ENCODE peak calls at places on chromosomes 3 and 15, in five cellular contexts. One of them, this sample, is unnamed.

GRCh38 chr3:167876603-167877325 is 141.2 kb downstream of the SERPINI1 start:
- DNase-seq in coronary artery: no peak
- DNase-seq in GM06990: no peak
- DNase-seq in NB4: no peak
- DNase-seq in endodermal cell: no peak
- DNase-seq in this sample: no peak

GRCh38 chr15:77974098-77974414 is 103.5 kb downstream of the TBC1D2B start:
- DNase-seq in coronary artery: peak
- DNase-seq in endodermal cell: no peak
- DNase-seq in NB4: peak
- DNase-seq in GM06990: no peak
- DNase-seq in this sample: no peak

GRCh38 chr3:55202320-55202719 is 274.5 kb upstream of the LRTM1 start:
- DNase-seq in GM06990: no peak
- DNase-seq in coronary artery: no peak
- DNase-seq in endodermal cell: no peak
- DNase-seq in NB4: no peak
- DNase-seq in this sample: no peak

GRCh38 chr15:68567345-68567744 is 11.4 kb upstream of the CORO2B start:
- DNase-seq in coronary artery: no peak
- DNase-seq in GM06990: no peak
- DNase-seq in endodermal cell: no peak
- DNase-seq in NB4: no peak
- DNase-seq in this sample: no peak

GRCh38 chr3:23735575-23736326 is 70.0 kb upstream of the UBE2E1 start:
- DNase-seq in GM06990: no peak
- DNase-seq in coronary artery: no peak
- DNase-seq in NB4: no peak
- DNase-seq in endodermal cell: peak
- DNase-seq in this sample: no peak

GRCh38 chr3:19937459-19938362 is 3.7 kb upstream of the EFHB start:
- DNase-seq in GM06990: no peak
- DNase-seq in endodermal cell: no peak
- DNase-seq in NB4: no peak
- DNase-seq in coronary artery: no peak
- DNase-seq in this sample: no peak

GRCh38 chr3:182212479-182213076 is 500.9 kb downstream of the SOX2 start:
- DNase-seq in coronary artery: no peak
- DNase-seq in NB4: no peak
- DNase-seq in GM06990: no peak
- DNase-seq in endodermal cell: peak
- DNase-seq in this sample: no peak

GRCh38 chr3:94811836-94812235 is 749.0 kb downstream of the NSUN3 start:
- DNase-seq in GM06990: no peak
- DNase-seq in coronary artery: no peak
- DNase-seq in endodermal cell: no peak
- DNase-seq in NB4: no peak
- DNase-seq in this sample: no peak

GRCh38 chr15:29938701-29939340 is 116.6 kb upstream of the TJP1 start:
- DNase-seq in endodermal cell: no peak
- DNase-seq in NB4: no peak
- DNase-seq in GM06990: no peak
- DNase-seq in coronary artery: no peak
- DNase-seq in this sample: no peak

GRCh38 chr3:128068156-128068620 is 16.0 kb downstream of the SEC61A1 start:
- DNase-seq in GM06990: no peak
- DNase-seq in endodermal cell: peak
- DNase-seq in coronary artery: no peak
- DNase-seq in NB4: peak
- DNase-seq in this sample: peak

GRCh38 chr3:72520690-72521308 is 327.4 kb downstream of the SHQ1 start:
- DNase-seq in GM06990: peak
- DNase-seq in endodermal cell: no peak
- DNase-seq in NB4: no peak
- DNase-seq in coronary artery: no peak
- DNase-seq in this sample: peak

GRCh38 chr3:195075941-195076875 is 194.8 kb downstream of the XXYLT1 start:
- DNase-seq in NB4: no peak
- DNase-seq in coronary artery: no peak
- DNase-seq in GM06990: no peak
- DNase-seq in endodermal cell: no peak
- DNase-seq in this sample: no peak

GRCh38 chr15:86362556-86362955 is 282.9 kb downstream of the AGBL1 start:
- DNase-seq in coronary artery: no peak
- DNase-seq in GM06990: no peak
- DNase-seq in NB4: peak
- DNase-seq in endodermal cell: peak
- DNase-seq in this sample: no peak

GRCh38 chr3:65230251-65231140 is 542.7 kb upstream of the ADAMTS9 start:
- DNase-seq in GM06990: no peak
- DNase-seq in coronary artery: no peak
- DNase-seq in endodermal cell: no peak
- DNase-seq in NB4: no peak
- DNase-seq in this sample: no peak

GRCh38 chr3:111582114-111582461 is 13.1 kb downstream of the ZBED2 start:
- DNase-seq in endodermal cell: no peak
- DNase-seq in GM06990: no peak
- DNase-seq in NB4: no peak
- DNase-seq in coronary artery: no peak
- DNase-seq in this sample: no peak

GRCh38 chr15:27483124-27483523 is 512.1 kb downstream of the GABRG3 start:
- DNase-seq in endodermal cell: no peak
- DNase-seq in coronary artery: no peak
- DNase-seq in GM06990: no peak
- DNase-seq in NB4: no peak
- DNase-seq in this sample: no peak

GRCh38 chr15:38564557-38565286 is at the start of gene RASGRP1:
- DNase-seq in NB4: peak
- DNase-seq in coronary artery: no peak
- DNase-seq in endodermal cell: peak
- DNase-seq in GM06990: peak
- DNase-seq in this sample: peak

GRCh38 chr15:66894986-66895780 is 170.2 kb upstream of the SMAD3 start:
- DNase-seq in endodermal cell: peak
- DNase-seq in NB4: no peak
- DNase-seq in GM06990: no peak
- DNase-seq in coronary artery: peak
- DNase-seq in this sample: no peak

GRCh38 chr3:76570436-76571057 is 469.4 kb upstream of the ROBO2 start:
- DNase-seq in NB4: peak
- DNase-seq in GM06990: no peak
- DNase-seq in endodermal cell: no peak
- DNase-seq in coronary artery: no peak
- DNase-seq in this sample: peak
- TF ChIP-seq CTCF in NB4: peak
- TF ChIP-seq CTCF in GM06990: peak
- TF ChIP-seq CTCF in endodermal cell: peak
- TF ChIP-seq CTCF in coronary artery: peak
- TF ChIP-seq CTCF in this sample: peak

GRCh38 chr15:32716960-32717289 is 879 bp upstream of the GREM1 start:
- DNase-seq in coronary artery: no peak
- DNase-seq in GM06990: no peak
- DNase-seq in NB4: no peak
- DNase-seq in endodermal cell: no peak
- DNase-seq in this sample: peak
- H3K4me3 ChIP-seq in coronary artery: peak
- H3K4me3 ChIP-seq in GM06990: no peak
- H3K4me3 ChIP-seq in NB4: no peak
- H3K4me3 ChIP-seq in endodermal cell: peak
- H3K4me3 ChIP-seq in this sample: no peak

DNA sequence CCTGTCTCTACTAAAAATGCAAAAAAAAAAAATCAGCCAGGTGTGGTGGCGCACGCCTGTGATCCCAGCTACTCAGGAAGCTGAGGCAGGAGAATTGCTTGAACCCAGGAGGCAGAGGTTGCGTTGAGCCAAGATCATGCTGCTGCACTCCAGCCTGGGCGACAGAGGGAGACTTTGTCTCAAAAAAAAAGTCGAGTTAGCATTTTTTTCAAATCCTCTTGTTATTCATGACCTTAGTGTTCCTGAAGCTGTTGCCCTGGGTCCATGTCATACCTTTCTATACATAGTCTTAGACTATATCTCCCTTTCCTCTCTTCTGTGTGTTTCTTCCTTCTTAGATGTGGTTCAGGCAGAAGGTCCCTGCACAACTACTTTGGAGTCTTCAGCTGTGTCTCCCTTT is 6.4 kb downstream of the FMN1 start:
- DNase-seq in NB4: no peak
- DNase-seq in GM06990: no peak
- DNase-seq in coronary artery: no peak
- DNase-seq in endodermal cell: no peak
- DNase-seq in this sample: no peak
- TF ChIP-seq CTCF in NB4: no peak
- TF ChIP-seq CTCF in GM06990: no peak
- TF ChIP-seq CTCF in coronary artery: no peak
- TF ChIP-seq CTCF in endodermal cell: peak
- TF ChIP-seq CTCF in this sample: no peak

GRCh38 chr3:52317178-52317577 is 1.1 kb downstream of the DNAH1 start:
- DNase-seq in NB4: no peak
- DNase-seq in GM06990: no peak
- DNase-seq in coronary artery: no peak
- DNase-seq in endodermal cell: no peak
- DNase-seq in this sample: no peak
- H3K4me3 ChIP-seq in NB4: no peak
- H3K4me3 ChIP-seq in GM06990: no peak
- H3K4me3 ChIP-seq in coronary artery: peak
- H3K4me3 ChIP-seq in endodermal cell: peak
- H3K4me3 ChIP-seq in this sample: no peak

GRCh38 chr3:187063286-187064081 is 75.8 kb downstream of the RPL39L start:
- DNase-seq in NB4: peak
- DNase-seq in endodermal cell: peak
- DNase-seq in coronary artery: no peak
- DNase-seq in GM06990: no peak
- DNase-seq in this sample: peak
- TF ChIP-seq CTCF in NB4: no peak
- TF ChIP-seq CTCF in endodermal cell: no peak
- TF ChIP-seq CTCF in coronary artery: no peak
- TF ChIP-seq CTCF in GM06990: no peak
- TF ChIP-seq CTCF in this sample: no peak

GRCh38 chr3:39147374-39147709 is 6.0 kb downstream of the CSRNP1 start:
- DNase-seq in NB4: no peak
- DNase-seq in endodermal cell: no peak
- DNase-seq in GM06990: no peak
- DNase-seq in coronary artery: no peak
- DNase-seq in this sample: no peak
- H3K4me3 ChIP-seq in NB4: peak
- H3K4me3 ChIP-seq in endodermal cell: no peak
- H3K4me3 ChIP-seq in GM06990: peak
- H3K4me3 ChIP-seq in coronary artery: peak
- H3K4me3 ChIP-seq in this sample: peak

DNA sequence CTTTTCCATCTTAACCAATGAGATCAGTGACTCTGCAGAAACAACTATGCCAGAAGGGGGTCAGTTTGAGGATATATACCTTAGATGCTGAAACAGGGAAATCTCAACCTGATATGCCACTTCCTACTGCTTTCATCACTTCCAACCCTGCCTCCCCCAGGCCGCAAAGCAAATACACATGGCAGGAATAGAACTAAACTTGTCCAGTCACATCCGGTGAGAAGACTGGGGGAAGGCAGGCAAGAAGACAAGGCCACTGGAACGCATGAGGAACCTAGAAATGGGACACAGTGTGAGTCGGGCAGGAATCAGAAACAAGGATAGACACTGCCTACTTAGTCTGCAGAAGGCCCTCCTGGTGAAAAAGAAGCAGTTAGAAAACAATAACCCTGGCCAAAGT is 90.6 kb downstream of the MYO5A start:
- DNase-seq in endodermal cell: no peak
- DNase-seq in GM06990: no peak
- DNase-seq in coronary artery: no peak
- DNase-seq in NB4: peak
- DNase-seq in this sample: no peak
- TF ChIP-seq CTCF in endodermal cell: no peak
- TF ChIP-seq CTCF in GM06990: no peak
- TF ChIP-seq CTCF in coronary artery: no peak
- TF ChIP-seq CTCF in NB4: no peak
- TF ChIP-seq CTCF in this sample: no peak

This sample was measured in GM12865.